ENCODE peak calls at places on chromosomes 16 and 17, in five cellular contexts. E is GM13977, Y is psoas muscle, R is AG04450, X is epithelial cell of proximal tubule. A is an unnamed sample.

GRCh38 chr16:11586375-11586855 is 304 bp downstream of the LITAF start:
- DNase-seq in X (no peak), Y (peak; percentile 28), R (no peak), E (peak; percentile 64), A (no peak)

GRCh38 chr17:19249681-19250080 is 12.5 kb downstream of the EPN2 start:
- DNase-seq in X (no peak), Y (no peak), R (no peak), E (no peak), A (no peak)

GRCh38 chr17:15502315-15503112 is 35.1 kb upstream of the CDRT4 start:
- DNase-seq in Y (peak; percentile 92), X (no peak), R (peak; percentile 83), E (peak; percentile 81), A (peak; percentile 87)

GRCh38 chr17:61405686-61406542 is 6.3 kb downstream of the TBX2 start:
- DNase-seq in R (no peak), Y (no peak), X (no peak), E (no peak), A (no peak)

GRCh38 chr17:1643293-1643998 is 2.1 kb downstream of the SCARF1 start:
- DNase-seq in Y (peak; percentile 49), X (no peak), E (peak; percentile 88), R (no peak), A (peak; percentile 67)

GRCh38 chr16:67017451-67017750 is 11.5 kb upstream of the CBFB start:
- DNase-seq in X (no peak), R (no peak), Y (no peak), E (no peak), A (peak; percentile 2)

GRCh38 chr17:32266389-32267269 is 997 bp downstream of the RHBDL3 start:
- DNase-seq in R (no peak), X (no peak), E (no peak), Y (no peak), A (peak; percentile 50)

GRCh38 chr16:87330257-87330624 is 13.0 kb upstream of the C16orf95 start:
- DNase-seq in Y (no peak), X (no peak), R (no peak), E (no peak), A (no peak)

GRCh38 chr16:48385272-48385953 is at the start of gene SIAH1:
- DNase-seq in E (peak; percentile 97), Y (peak; percentile 88), X (no peak), R (no peak), A (peak; percentile 84)

GRCh38 chr16:62041401-62041800 is 5.2 kb upstream of the CDH8 start:
- DNase-seq in R (no peak), E (no peak), Y (no peak), X (no peak), A (no peak)
- TF ChIP-seq CTCF in R (no peak), E (peak; percentile 58), Y (no peak), X (peak; percentile 55), A (no peak)

GRCh38 chr17:76697702-76698465 is 12.9 kb downstream of the MXRA7 start:
- DNase-seq in X (no peak), Y (no peak), E (no peak), R (no peak), A (no peak)
- TF ChIP-seq CTCF in X (no peak), Y (no peak), E (no peak), R (no peak), A (no peak)

GRCh38 chr16:89956511-89957213 is 8.1 kb downstream of the DEF8 start:
- DNase-seq in E (no peak), R (no peak), Y (no peak), X (no peak), A (no peak)
- TF ChIP-seq CTCF in E (no peak), R (no peak), Y (no peak), X (no peak), A (no peak)

GRCh38 chr16:19883296-19883951 is 1.2 kb downstream of the GPRC5B start:
- DNase-seq in E (no peak), X (no peak), Y (peak; percentile 48), R (no peak), A (peak; percentile 8)

GRCh38 chr16:19886061-19886792 is 1.6 kb upstream of the GPRC5B start:
- DNase-seq in Y (peak; percentile 74), X (no peak), R (peak; percentile 54), E (peak; percentile 77), A (peak; percentile 90)

GRCh38 chr16:19885456-19886060 is 910 bp upstream of the GPRC5B start:
- DNase-seq in X (no peak), Y (peak; percentile 25), R (no peak), E (no peak), A (peak; percentile 15)

GRCh38 chr16:19884021-19884485 is 595 bp downstream of the GPRC5B start:
- DNase-seq in Y (peak; percentile 27), E (no peak), X (no peak), R (no peak), A (peak; percentile 21)

GRCh38 chr16:19884611-19885455 is at the start of gene GPRC5B:
- DNase-seq in R (no peak), X (no peak), Y (peak; percentile 55), E (peak; percentile 74), A (peak; percentile 42)
- TF ChIP-seq CTCF in R (peak; percentile 27), X (no peak), Y (peak; percentile 17), E (peak; percentile 13), A (no peak)

DNA sequence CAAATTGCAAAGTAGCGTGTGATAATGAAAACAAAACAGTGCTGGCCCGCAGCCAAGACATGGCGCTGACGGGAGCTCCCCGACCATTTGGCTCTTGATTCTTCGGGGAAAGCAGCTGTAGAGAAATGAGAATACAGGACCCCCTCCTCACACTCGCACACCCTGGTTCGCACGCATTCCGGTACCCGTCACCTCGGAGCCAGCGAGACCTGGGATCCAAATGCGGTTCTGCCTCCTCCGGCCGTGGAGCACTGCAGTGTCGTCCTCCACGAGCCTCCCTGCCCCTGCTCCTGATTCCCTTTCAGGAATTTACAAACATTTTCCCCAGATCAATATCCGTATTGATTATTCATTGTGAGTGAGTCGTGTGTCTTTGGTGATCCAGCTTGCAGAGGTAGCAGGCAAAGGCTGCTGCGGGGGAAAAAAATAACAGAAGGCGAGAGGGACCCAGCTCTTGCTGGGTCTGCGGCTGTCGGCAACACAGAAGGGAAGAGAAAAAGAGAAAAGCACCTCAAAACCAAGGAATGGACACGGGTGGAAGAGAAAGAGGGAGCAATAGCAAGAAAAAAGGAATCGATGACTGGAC is 184.1 kb upstream of the ZFHX3 start:
- DNase-seq in R (no peak), X (no peak), E (no peak), Y (no peak), A (no peak)
- TF ChIP-seq CTCF in R (no peak), X (no peak), E (no peak), Y (no peak), A (no peak)

DNA sequence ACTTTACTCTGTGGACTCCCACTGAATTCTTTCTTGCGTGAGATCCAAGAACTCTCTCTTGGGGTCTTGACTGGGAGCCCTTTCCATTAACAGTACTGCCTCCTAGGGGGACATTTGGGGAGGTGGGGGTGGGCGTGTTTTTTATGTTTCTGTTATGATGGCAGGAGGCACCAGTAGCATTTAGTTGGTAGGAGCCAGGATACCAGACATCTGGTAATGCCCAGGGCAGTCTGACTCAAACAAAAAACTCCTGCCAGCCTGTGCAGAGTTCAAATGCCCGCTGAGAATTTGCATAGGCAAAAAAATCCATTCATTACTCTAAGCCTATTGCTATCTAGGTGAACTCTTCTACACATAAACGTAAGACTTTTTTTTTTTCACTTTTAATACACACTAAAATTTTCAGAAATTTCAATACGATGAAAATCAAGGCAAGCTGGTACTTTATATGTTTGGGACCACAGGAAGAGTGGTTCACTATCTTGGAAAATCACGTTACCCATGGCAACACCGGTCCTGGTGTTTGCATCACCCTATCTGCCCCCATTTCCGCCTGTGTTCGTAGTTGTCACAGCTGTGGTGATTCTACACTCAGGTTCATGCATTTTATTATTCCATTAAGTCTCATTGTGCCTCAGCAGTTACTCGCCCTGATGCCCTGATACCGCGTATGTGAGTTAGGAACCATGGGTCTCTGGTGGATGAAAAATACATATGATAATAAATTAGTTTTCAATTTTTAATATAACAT is 121.1 kb upstream of the XYLT1 start:
- DNase-seq in R (no peak), E (no peak), Y (no peak), X (no peak), A (peak; percentile 25)
- TF ChIP-seq CTCF in R (no peak), E (no peak), Y (no peak), X (no peak), A (no peak)

GRCh38 chr17:82107341-82107860 is 9.4 kb upstream of the FASN start:
- DNase-seq in E (peak; percentile 58), R (no peak), X (no peak), Y (no peak), A (peak; percentile 38)
- TF ChIP-seq CTCF in E (peak; percentile 25), R (peak; percentile 32), X (peak; percentile 40), Y (peak; percentile 25), A (peak; percentile 47)

A was measured in activated CD8-positive, alpha-beta T cell treated with anti-CD3 and anti-CD28 coated beads for 36 hours.